ENCODE peak calls at places on chromosomes 13 and 19, in six cellular contexts. N is K562, Q is A549, E is GM12878, Z is HepG2, S is endothelial cell of umbilical vein. H is an unnamed sample.

GRCh38 chr19:19884583-19884982 is 16.2 kb upstream of the ZNF93 start:
- DNase-seq in N (no peak), Q (no peak), E (no peak), Z (no peak), S (no peak), H (no peak)

GRCh38 chr13:42754801-42755513 is 26.4 kb upstream of the FAM216B start:
- DNase-seq in N (no peak), Q (no peak), E (no peak), Z (no peak), S (no peak), H (no peak)

GRCh38 chr13:34432234-34432633 is 509.8 kb upstream of the NBEA start:
- DNase-seq in N (no peak), Q (no peak), E (no peak), Z (no peak), S (no peak), H (no peak)

GRCh38 chr19:14363203-14364097 is 17.8 kb upstream of the ADGRE5 start:
- DNase-seq in N (peak; percentile 80), Q (peak; percentile 87), E (no peak), Z (peak; percentile 25), S (peak; percentile 38), H (peak; percentile 90)

GRCh38 chr13:44385847-44386246 is 12.2 kb downstream of the SERP2 start:
- DNase-seq in N (no peak), Q (no peak), E (no peak), Z (no peak), S (no peak), H (no peak)

GRCh38 chr19:49113762-49114629 is at the start of gene LIN7B:
- DNase-seq in N (peak; percentile 88), Q (peak; percentile 85), E (no peak), Z (peak; percentile 67), S (peak; percentile 74), H (peak; percentile 75)

GRCh38 chr13:22945321-22946226 is 235.2 kb upstream of the SGCG start:
- DNase-seq in N (no peak), Q (no peak), E (no peak), Z (no peak), S (no peak), H (no peak)

GRCh38 chr19:38031423-38031770 is 124.4 kb downstream of the SIPA1L3 start:
- DNase-seq in N (no peak), Q (peak; percentile 47), E (no peak), Z (no peak), S (peak; percentile 63), H (no peak)

GRCh38 chr13:32311188-32311897 is 3.8 kb downstream of the ZAR1L start:
- DNase-seq in N (no peak), Q (no peak), E (no peak), Z (no peak), S (no peak), H (no peak)

GRCh38 chr13:79723462-79724116 is 242.6 kb downstream of the NDFIP2 start:
- DNase-seq in N (no peak), Q (no peak), E (no peak), Z (peak; percentile 30), S (peak; percentile 57), H (no peak)

GRCh38 chr13:113433391-113433916 is 19.8 kb downstream of the ADPRHL1 start:
- DNase-seq in N (no peak), Q (no peak), E (no peak), Z (no peak), S (no peak), H (no peak)

GRCh38 chr19:2457394-2458037 is 757 bp upstream of the LMNB2 start:
- DNase-seq in N (no peak), Q (no peak), E (no peak), Z (no peak), S (no peak), H (no peak)

GRCh38 chr19:15421726-15422260 is 3.0 kb upstream of the AKAP8L start:
- DNase-seq in N (no peak), Q (no peak), E (no peak), Z (no peak), S (no peak), H (no peak)
- TF ChIP-seq MYC in N (no peak), Q (no peak), E (no peak), Z (no peak), S (no peak), H (no peak)

GRCh38 chr13:97339019-97339988 is 94.7 kb upstream of the RAP2A start:
- DNase-seq in N (no peak), Q (peak; percentile 28), E (no peak), Z (no peak), S (no peak), H (no peak)
- TF ChIP-seq MYC in N (no peak), Q (no peak), E (no peak), Z (no peak), S (no peak), H (no peak)

DNA sequence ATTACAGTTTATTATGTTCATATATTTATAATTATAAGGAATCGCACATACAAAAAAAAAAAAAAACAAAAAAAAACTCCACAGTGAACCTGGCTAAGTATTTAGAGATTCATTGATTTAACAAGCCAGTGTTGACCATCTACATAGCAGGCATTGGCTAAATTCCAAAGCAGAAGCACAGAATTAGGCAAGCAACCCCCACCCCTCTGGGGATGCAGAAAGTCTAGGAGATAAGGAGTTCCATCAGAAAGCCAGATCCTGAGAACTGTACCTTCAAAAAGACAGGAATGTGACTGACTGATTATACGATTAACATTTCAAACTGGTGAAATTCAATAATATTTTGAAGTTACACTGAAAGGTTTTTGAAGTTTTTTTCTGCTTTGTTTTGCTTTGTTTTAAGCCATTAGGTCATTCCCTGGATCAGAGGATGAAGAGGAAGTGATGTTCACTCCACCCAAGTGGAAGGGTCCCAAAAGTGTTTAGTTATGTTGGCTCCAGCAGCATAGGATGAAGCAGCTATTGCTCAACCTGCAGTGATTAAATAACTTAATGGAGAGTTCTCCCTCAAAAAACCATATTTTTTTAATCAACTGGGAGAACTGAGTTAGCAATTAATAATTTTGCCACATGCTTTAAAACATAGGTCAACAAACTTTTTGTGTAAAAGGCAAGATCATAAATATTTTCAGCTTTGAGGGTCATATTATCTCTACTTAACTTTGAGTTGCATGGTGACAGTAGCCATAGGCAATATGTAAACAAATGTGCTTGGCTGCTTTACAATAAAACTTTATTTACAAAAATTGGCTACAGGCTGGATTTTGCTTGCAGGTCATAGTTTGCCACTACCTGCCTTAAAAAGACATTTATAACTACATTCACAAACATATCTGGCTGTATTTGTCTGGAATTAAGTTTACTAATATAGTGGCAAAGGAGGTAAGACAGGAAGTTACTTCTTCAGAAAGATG is 49.6 kb downstream of the DOCK9 start:
- DNase-seq in N (no peak), Q (no peak), E (no peak), Z (peak; percentile 12), S (peak; percentile 79), H (no peak)
- TF ChIP-seq MYC in N (no peak), Q (no peak), E (no peak), Z (no peak), S (no peak), H (no peak)

GRCh38 chr19:3803986-3804385 is 17.8 kb upstream of the MATK start:
- DNase-seq in N (no peak), Q (no peak), E (no peak), Z (no peak), S (no peak), H (no peak)

GRCh38 chr19:3798137-3798536 is 12.0 kb upstream of the MATK start:
- DNase-seq in N (no peak), Q (no peak), E (no peak), Z (no peak), S (no peak), H (no peak)

GRCh38 chr19:3804429-3804828 is 18.2 kb upstream of the MATK start:
- DNase-seq in N (no peak), Q (no peak), E (no peak), Z (no peak), S (no peak), H (no peak)

GRCh38 chr19:3803114-3803888 is 17.1 kb upstream of the MATK start:
- DNase-seq in N (no peak), Q (no peak), E (no peak), Z (no peak), S (no peak), H (no peak)

GRCh38 chr19:3801412-3802096 is 15.4 kb upstream of the MATK start:
- DNase-seq in N (no peak), Q (no peak), E (no peak), Z (no peak), S (no peak), H (no peak)
- TF ChIP-seq MYC in N (no peak), Q (no peak), E (no peak), Z (no peak), S (no peak), H (no peak)

GRCh38 chr13:95075506-95075905 is 225.7 kb downstream of the ABCC4 start:
- DNase-seq in N (no peak), Q (no peak), E (no peak), Z (no peak), S (no peak), H (no peak)

GRCh38 chr13:95074820-95075219 is 226.4 kb downstream of the ABCC4 start:
- DNase-seq in N (no peak), Q (no peak), E (no peak), Z (no peak), S (no peak), H (no peak)

GRCh38 chr13:95073826-95074345 is 227.4 kb downstream of the ABCC4 start:
- DNase-seq in N (no peak), Q (no peak), E (no peak), Z (no peak), S (no peak), H (no peak)
- TF ChIP-seq MYC in N (no peak), Q (no peak), E (no peak), Z (no peak), S (no peak), H (no peak)

H was measured in NB4.